ENCODE peak calls at places on chromosomes 16 and 17, in nine cellular contexts. A, N, K, M, F, X, Y, J and E are unnamed samples.
A peak's percentile ranks its signal among the peaks of the same experiment; 100 is the strongest.

GRCh38 chr16:57694191-57694555 is 433 bp upstream of the DRC7 start:
- DNase-seq in N (no peak), A (no peak), F (no peak), M (no peak), X (no peak), K (no peak), Y (no peak), J (no peak), E (no peak)

GRCh38 chr16:58938856-58939255 is 204.7 kb upstream of the GOT2 start:
- DNase-seq in J (no peak), F (no peak), N (no peak), X (no peak), M (no peak), A (no peak), K (no peak), Y (no peak), E (no peak)

GRCh38 chr16:71929048-71929447 is 33.7 kb downstream of the IST1 start:
- DNase-seq in K (peak; percentile 68), A (no peak), J (no peak), M (peak; percentile 70), F (no peak), X (no peak), N (no peak), Y (no peak), E (no peak)

GRCh38 chr17:50244771-50245170 is 29.5 kb upstream of the TMEM92 start:
- DNase-seq in M (no peak), F (no peak), X (no peak), N (no peak), A (no peak), J (no peak), Y (no peak), K (no peak), E (no peak)

GRCh38 chr17:46950997-46951621 is 27.9 kb downstream of the RPRML start:
- DNase-seq in A (no peak), F (no peak), N (no peak), J (no peak), K (no peak), M (no peak), Y (no peak), X (no peak), E (no peak)

GRCh38 chr16:67384778-67385510 is 8.4 kb downstream of the TPPP3 start:
- DNase-seq in J (no peak), N (no peak), K (no peak), X (no peak), M (no peak), Y (no peak), A (no peak), F (no peak), E (no peak)

GRCh38 chr17:43994272-43995149 is 9.9 kb upstream of the NAGS start:
- DNase-seq in N (peak; percentile 54), X (peak; percentile 91), K (no peak), F (peak; percentile 60), Y (peak; percentile 50), M (peak; percentile 74), A (peak; percentile 49), J (no peak), E (no peak)

GRCh38 chr16:15948532-15949209 is 745 bp upstream of the ABCC1 start:
- DNase-seq in F (no peak), N (no peak), J (no peak), A (no peak), Y (no peak), M (no peak), K (no peak), X (no peak), E (no peak)

GRCh38 chr17:62724398-62725146 is 83.5 kb downstream of the MARCHF10 start:
- DNase-seq in X (no peak), K (no peak), N (no peak), Y (peak; percentile 52), M (no peak), J (no peak), F (no peak), A (no peak), E (no peak)

GRCh38 chr16:23020084-23020483 is 129.2 kb downstream of the USP31 start:
- DNase-seq in N (no peak), J (no peak), K (no peak), Y (no peak), F (no peak), X (peak; percentile 49), A (no peak), M (no peak), E (no peak)

GRCh38 chr17:37388266-37388665 is 12.5 kb downstream of the C17orf78 start:
- DNase-seq in X (no peak), Y (no peak), J (no peak), K (no peak), A (no peak), N (no peak), M (no peak), F (no peak), E (no peak)

GRCh38 chr17:10372906-10373305 is at the start of gene MYH13:
- DNase-seq in X (no peak), J (no peak), F (no peak), N (no peak), M (no peak), Y (no peak), A (no peak), K (no peak), E (no peak)

GRCh38 chr17:52383493-52384100 is 225.1 kb upstream of the CA10 start:
- DNase-seq in X (peak; percentile 13), Y (no peak), K (no peak), N (no peak), F (peak; percentile 77), A (no peak), J (no peak), M (peak; percentile 74), E (no peak)

GRCh38 chr16:72921106-72921505 is 126.8 kb downstream of the ZFHX3 start:
- DNase-seq in A (no peak), M (no peak), X (no peak), F (no peak), N (no peak), K (no peak), J (no peak), Y (no peak), E (no peak)

GRCh38 chr16:80932725-80933124 is 74.0 kb downstream of the CMC2 start:
- DNase-seq in X (no peak), Y (no peak), F (peak; percentile 44), K (no peak), J (no peak), M (peak; percentile 76), A (peak; percentile 39), N (peak; percentile 48), E (peak; percentile 44)

GRCh38 chr17:81187120-81187519 is 21.1 kb upstream of the AATK start:
- DNase-seq in X (no peak), F (no peak), M (no peak), J (no peak), K (no peak), N (no peak), Y (no peak), A (no peak), E (no peak)

GRCh38 chr16:1082952-1083675 is 10.6 kb downstream of the SSTR5 start:
- DNase-seq in Y (no peak), M (peak; percentile 54), N (no peak), X (no peak), J (no peak), F (no peak), A (no peak), K (no peak), E (no peak)

GRCh38 chr17:17269926-17270773 is 10.9 kb downstream of the COPS3 start:
- DNase-seq in X (no peak), N (no peak), J (no peak), F (no peak), K (no peak), Y (no peak), A (no peak), M (no peak), E (no peak)

GRCh38 chr16:2507052-2507678 is 6.6 kb upstream of the ATP6V0C start:
- DNase-seq in N (peak; percentile 53), A (peak; percentile 82), X (no peak), F (no peak), M (no peak), K (no peak), J (no peak), Y (no peak), E (no peak)

GRCh38 chr16:5349661-5350060 is 252.1 kb upstream of the EEF2KMT start:
- DNase-seq in X (no peak), K (no peak), Y (no peak), J (no peak), N (no peak), F (no peak), M (no peak), A (no peak), E (no peak)

GRCh38 chr16:11004957-11005610 is 60.7 kb downstream of the CLEC16A start:
- DNase-seq in M (no peak), K (peak; percentile 58), A (no peak), Y (no peak), X (no peak), F (no peak), J (no peak), N (no peak), E (no peak)

DNA sequence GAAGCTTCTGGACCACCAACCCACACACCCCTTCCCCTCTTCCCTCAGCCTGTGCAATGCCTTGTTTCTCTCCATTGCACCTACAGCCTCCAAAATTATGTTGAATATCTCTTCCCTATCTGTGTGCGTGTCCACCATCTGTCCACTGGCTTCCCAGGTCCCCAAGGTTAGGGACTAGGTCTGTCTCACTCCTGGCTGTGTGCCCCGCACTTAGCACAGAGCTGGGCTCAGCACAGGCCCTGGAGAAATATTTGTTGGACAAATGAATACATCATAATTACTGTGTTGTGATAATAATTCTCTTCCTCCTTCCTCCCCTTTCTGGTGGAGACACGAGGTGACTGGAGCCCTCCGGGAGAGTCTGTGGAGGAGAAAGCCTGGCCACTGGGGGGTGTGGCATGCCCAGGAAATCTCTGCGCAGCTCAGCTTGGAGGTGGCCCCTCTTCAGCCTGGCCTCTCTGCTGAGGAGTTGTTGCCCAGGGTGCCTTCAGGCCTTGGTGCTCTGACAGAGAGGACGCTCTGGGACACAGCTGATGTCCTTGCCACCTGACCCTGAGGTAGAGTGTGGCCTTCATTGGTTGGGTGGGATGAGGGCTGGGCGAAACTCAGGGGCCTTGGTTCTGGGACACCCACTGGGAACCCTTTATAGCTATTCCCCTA is 3.3 kb upstream of the BRD7 start:
- DNase-seq in Y (no peak), F (no peak), K (no peak), M (peak; percentile 44), N (no peak), A (no peak), J (no peak), X (no peak), E (no peak)
- TF ChIP-seq CTCF in Y (no peak), F (no peak), K (peak; percentile 31), M (peak; percentile 37), N (peak; percentile 37), A (no peak), J (no peak), X (peak; percentile 46), E (no peak)

GRCh38 chr17:45256114-45256966 is 5.6 kb downstream of the SPATA32 start:
- DNase-seq in J (no peak), X (peak; percentile 55), K (no peak), Y (no peak), M (no peak), F (no peak), N (no peak), A (no peak), E (no peak)
- H3K27ac ChIP-seq in J (no peak overlapping the region), X (no peak overlapping the region), K (no peak overlapping the region), Y (peak overlapping the region; percentile 46), M (no peak overlapping the region), F (no peak overlapping the region), N (no peak overlapping the region), A (no peak overlapping the region), E (no peak overlapping the region)

GRCh38 chr16:21070564-21070963 is 80.1 kb downstream of the DNAH3 start:
- DNase-seq in K (no peak), Y (no peak), X (no peak), F (no peak), A (no peak), N (no peak), M (no peak), J (no peak), E (no peak)
- H3K9me3 ChIP-seq in K (no peaks in the 10 kb centered on the region), Y (no peaks in the 10 kb centered on the region), X (no peaks in the 10 kb centered on the region), F (no peaks in the 10 kb centered on the region), A (no peaks in the 10 kb centered on the region), N (no peaks in the 10 kb centered on the region), M (no peaks in the 10 kb centered on the region), J (no peaks in the 10 kb centered on the region), E (no peaks in the 10 kb centered on the region)

GRCh38 chr17:19322129-19322505 is 40.4 kb downstream of the B9D1 start:
- DNase-seq in K (no peak), X (no peak), Y (no peak), M (no peak), N (no peak), J (no peak), F (no peak), A (no peak), E (no peak)
- TF ChIP-seq CTCF in K (no peak), X (no peak), Y (no peak), M (no peak), N (no peak), J (no peak), F (no peak), A (no peak), E (no peak)